ENCODE peak calls at places on chromosomes 1 and 21, in four cellular contexts. Q is omental fat pad, V is heart left ventricle, G is tibial artery. N is an unnamed sample.

GRCh38 chr1:229900220-229900619 is 166.8 kb upstream of the GALNT2 start:
- DNase-seq in Q (no peak), V (no peak), G (no peak), N (no peak)

GRCh38 chr21:44920694-44921604 is at the start of gene ITGB2:
- DNase-seq in V (no peak), G (peak), Q (no peak), N (peak)

GRCh38 chr1:104136621-104137020 is 386.9 kb downstream of the AMY1C start:
- DNase-seq in G (no peak), Q (no peak), V (no peak), N (no peak)

GRCh38 chr1:205774277-205775014 is 836 bp downstream of the RAB29 start:
- DNase-seq in V (no peak), G (no peak), Q (no peak), N (peak)

GRCh38 chr1:238745069-238745468 is 641.3 kb upstream of the CHRM3 start:
- DNase-seq in G (no peak), V (no peak), Q (no peak), N (no peak)

GRCh38 chr1:12553963-12554362 is 64.0 kb downstream of the DHRS3 start:
- DNase-seq in G (peak), Q (no peak), V (no peak), N (no peak)

GRCh38 chr1:12284486-12284885 is 54.7 kb downstream of the VPS13D start:
- DNase-seq in Q (no peak), V (no peak), G (no peak), N (no peak)

GRCh38 chr1:18234790-18235242 is 127.2 kb downstream of the IGSF21 start:
- DNase-seq in G (no peak), V (no peak), Q (no peak), N (no peak)

GRCh38 chr1:41160498-41161110 is 81.5 kb downstream of the SCMH1 start:
- DNase-seq in V (no peak), G (no peak), Q (no peak), N (no peak)

GRCh38 chr21:41684381-41685245 is 82.2 kb downstream of the RIPK4 start:
- DNase-seq in V (no peak), Q (no peak), G (no peak), N (no peak)

GRCh38 chr1:1703796-1704195 is 11.2 kb upstream of the SLC35E2B start:
- DNase-seq in Q (no peak), G (no peak), V (no peak), N (no peak)

GRCh38 chr1:20385630-20386029 is 95.0 kb downstream of the VWA5B1 start:
- DNase-seq in Q (no peak), V (no peak), G (no peak), N (no peak)

GRCh38 chr1:32055426-32055825 is 17.3 kb upstream of the TMEM39B start:
- DNase-seq in G (no peak), V (no peak), Q (no peak), N (no peak)

GRCh38 chr21:36163780-36164426 is 7.3 kb downstream of the DOP1B start:
- DNase-seq in Q (no peak), V (no peak), G (no peak), N (no peak)

DNA sequence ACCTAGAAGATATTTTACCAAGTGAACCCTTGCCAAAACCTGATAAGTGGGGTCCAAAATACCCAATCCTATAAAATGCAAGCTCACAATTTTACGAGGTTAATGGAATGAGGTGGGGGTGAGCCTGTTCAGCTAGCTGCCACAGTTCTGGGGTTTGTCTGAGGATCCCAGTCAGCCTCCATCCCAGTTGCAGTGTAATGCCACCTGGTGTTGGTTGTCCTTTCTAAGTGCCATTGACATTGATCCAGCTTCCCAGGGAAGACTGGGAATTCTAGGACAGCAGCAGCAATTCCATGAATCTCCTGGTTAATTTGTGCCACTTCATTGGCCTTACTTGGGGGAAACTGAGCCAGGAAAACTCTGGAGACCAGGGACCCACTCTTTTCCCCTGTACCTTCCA is 298.3 kb downstream of the RWDD3 start:
- DNase-seq in Q (no peak), G (no peak), V (no peak), N (no peak)
- TF ChIP-seq CTCF in Q (no peak), G (no peak), V (no peak), N (no peak)

DNA sequence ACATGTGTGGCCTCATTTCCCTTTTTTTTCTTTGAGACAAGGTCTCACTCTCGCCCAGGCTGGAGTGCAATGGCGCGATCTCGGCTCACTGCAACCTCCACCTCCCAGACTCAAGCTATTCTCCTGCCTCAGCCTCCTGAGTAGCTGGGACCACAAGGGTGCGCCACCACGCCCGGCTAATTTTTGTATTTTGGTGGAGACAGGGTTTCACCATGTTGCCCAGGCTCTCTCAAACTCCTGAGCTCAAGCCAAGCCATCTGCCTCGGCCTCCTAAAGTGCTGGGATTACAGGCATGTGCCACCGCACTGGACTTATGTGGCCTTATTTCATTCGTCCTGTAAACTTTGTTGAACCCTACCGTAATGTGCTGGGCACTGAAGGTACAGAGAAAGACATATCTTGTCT is 569 bp upstream of the WARS2 start:
- DNase-seq in Q (no peak), G (no peak), V (no peak), N (peak)
- TF ChIP-seq CTCF in Q (no peak), G (no peak), V (no peak), N (peak)

DNA sequence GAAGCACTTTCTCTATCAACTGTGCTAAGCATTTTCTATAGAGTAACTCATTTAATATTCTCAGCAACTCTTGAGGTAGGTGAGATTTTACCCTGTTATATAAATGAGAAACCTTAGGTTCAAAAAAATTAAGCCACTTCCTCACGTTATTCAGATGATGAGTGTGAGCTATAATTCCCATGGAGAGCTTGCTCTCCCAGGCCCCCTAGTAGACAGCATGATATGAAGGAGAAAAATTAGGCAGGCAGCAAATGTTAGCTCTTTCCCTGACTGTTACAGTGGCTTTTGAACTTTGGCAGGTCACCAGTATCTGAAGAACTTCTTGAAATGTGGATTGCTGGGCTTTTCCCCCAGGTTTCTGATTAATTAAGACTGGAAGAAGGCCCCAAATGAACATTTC is 753.1 kb downstream of the NCAM2 start:
- DNase-seq in Q (no peak), G (no peak), V (no peak), N (no peak)
- TF ChIP-seq CTCF in Q (no peak), G (no peak), V (no peak), N (peak)

GRCh38 chr1:28036431-28036830 is 52.0 kb downstream of the EYA3 start:
- DNase-seq in Q (no peak), G (no peak), V (no peak), N (no peak)
- TF ChIP-seq CTCF in Q (no peak), G (no peak), V (no peak), N (no peak)

DNA sequence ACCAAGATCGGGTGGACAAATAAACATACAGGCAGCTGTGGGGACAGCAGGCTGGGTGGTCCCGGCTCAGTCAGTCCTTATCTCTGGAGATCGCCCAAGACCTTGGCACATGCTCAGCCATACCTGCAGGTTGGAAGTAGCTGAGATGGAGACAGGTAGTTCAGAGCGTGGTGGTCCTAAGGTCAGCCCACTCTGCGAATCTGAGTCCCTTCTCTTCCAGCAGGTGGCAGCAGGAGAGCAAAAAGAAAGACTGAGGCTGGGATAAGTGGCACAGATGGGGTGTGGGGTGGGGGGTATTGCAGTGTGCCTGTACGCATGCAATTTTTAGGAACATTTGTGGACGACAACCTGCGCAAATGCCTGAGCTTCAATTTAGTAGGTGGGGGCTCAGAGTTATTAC is 104.9 kb downstream of the TENT5C start:
- DNase-seq in Q (no peak), G (no peak), V (no peak), N (no peak)
- TF ChIP-seq CTCF in Q (no peak), G (no peak), V (no peak), N (no peak)

N was measured in natural killer cell.